ENCODE peak calls at places on chromosomes 2 and 18, in ten cellular contexts. R, G, E, W, Y, L, M, I, K and D are unnamed samples.

GRCh38 chr18:44599409-44599808 is 81.3 kb upstream of the SETBP1 start:
- DNase-seq in R (no peak), G (peak; percentile 31), E (no peak), W (peak; percentile 24), Y (no peak), L (peak; percentile 88), M (no peak), I (peak; percentile 56), K (peak; percentile 16), D (no peak)

GRCh38 chr2:166234112-166234846 is 106.5 kb upstream of the SCN1A start:
- DNase-seq in R (no peak), G (peak; percentile 91), E (no peak), W (no peak), Y (peak; percentile 73), L (peak; percentile 71), M (no peak), I (peak; percentile 87), K (peak; percentile 86), D (no peak)

GRCh38 chr18:36424741-36425142 is 127.2 kb downstream of the FHOD3 start:
- DNase-seq in R (no peak), G (no peak), E (no peak), W (no peak), Y (no peak), L (no peak), M (no peak), I (no peak), K (no peak), D (no peak)

GRCh38 chr2:1193801-1194200 is 219.5 kb upstream of the TPO start:
- DNase-seq in R (no peak), G (no peak), E (no peak), W (no peak), Y (no peak), L (no peak), M (no peak), I (no peak), K (no peak), D (no peak)

GRCh38 chr2:218344090-218344754 is 12.4 kb upstream of the CATIP start:
- DNase-seq in R (no peak), G (no peak), E (no peak), W (no peak), Y (no peak), L (no peak), M (no peak), I (no peak), K (no peak), D (no peak)

GRCh38 chr2:109406301-109406700 is 207.5 kb downstream of the SEPTIN10 start:
- DNase-seq in R (no peak), G (no peak), E (no peak), W (no peak), Y (no peak), L (no peak), M (no peak), I (no peak), K (no peak), D (no peak)

GRCh38 chr2:48529189-48529588 is 765 bp upstream of the STON1 start:
- DNase-seq in R (no peak), G (no peak), E (peak; percentile 24), W (no peak), Y (no peak), L (no peak), M (no peak), I (no peak), K (no peak), D (no peak)

GRCh38 chr2:121257476-121257831 is 27.5 kb downstream of the TFCP2L1 start:
- DNase-seq in R (no peak), G (no peak), E (no peak), W (no peak), Y (no peak), L (no peak), M (no peak), I (no peak), K (no peak), D (no peak)

GRCh38 chr2:140383781-140384180 is 1603.6 kb upstream of the NXPH2 start:
- DNase-seq in R (no peak), G (no peak), E (no peak), W (no peak), Y (no peak), L (peak; percentile 56), M (no peak), I (no peak), K (peak; percentile 23), D (no peak)

GRCh38 chr18:36530676-36531405 is 233.3 kb downstream of the FHOD3 start:
- DNase-seq in R (no peak), G (no peak), E (no peak), W (no peak), Y (no peak), L (no peak), M (no peak), I (no peak), K (no peak), D (no peak)

GRCh38 chr2:9004338-9005204 is 1.1 kb upstream of the MBOAT2 start:
- DNase-seq in R (no peak), G (peak; percentile 80), E (no peak), W (no peak), Y (peak; percentile 75), L (peak; percentile 30), M (no peak), I (peak; percentile 82), K (no peak), D (no peak)

GRCh38 chr2:221571391-221572179 is 519 bp downstream of the EPHA4 start:
- DNase-seq in R (no peak), G (peak; percentile 60), E (peak; percentile 54), W (peak; percentile 17), Y (peak; percentile 4), L (peak; percentile 45), M (no peak), I (peak; percentile 56), K (peak; percentile 38), D (peak; percentile 33)

GRCh38 chr18:51235011-51235789 is 37.7 kb upstream of the MEX3C start:
- DNase-seq in R (no peak), G (no peak), E (no peak), W (no peak), Y (no peak), L (peak; percentile 16), M (no peak), I (peak; percentile 1), K (peak; percentile 40), D (no peak)

GRCh38 chr2:212032536-212033219 is 505.9 kb downstream of the ERBB4 start:
- DNase-seq in R (no peak), G (peak; percentile 77), E (no peak), W (no peak), Y (peak; percentile 3), L (peak; percentile 43), M (no peak), I (peak; percentile 53), K (peak; percentile 75), D (no peak)

GRCh38 chr2:101179982-101180381 is 28.8 kb upstream of the TBC1D8 start:
- DNase-seq in R (no peak), G (no peak), E (no peak), W (peak; percentile 43), Y (no peak), L (no peak), M (peak; percentile 85), I (no peak), K (no peak), D (peak; percentile 33)

GRCh38 chr18:50611529-50611941 is 51.6 kb downstream of the MAPK4 start:
- DNase-seq in R (no peak), G (no peak), E (no peak), W (no peak), Y (no peak), L (no peak), M (no peak), I (no peak), K (no peak), D (no peak)

GRCh38 chr2:237791977-237792727 is 6.4 kb upstream of the RBM44 start:
- DNase-seq in R (no peak), G (peak; percentile 26), E (no peak), W (no peak), Y (peak; percentile 6), L (no peak), M (no peak), I (peak; percentile 33), K (peak; percentile 35), D (no peak)

GRCh38 chr18:77015176-77015575 is 117.4 kb downstream of the MBP start:
- DNase-seq in R (no peak), G (peak; percentile 18), E (no peak), W (no peak), Y (no peak), L (no peak), M (peak; percentile 96), I (no peak), K (no peak), D (no peak)

GRCh38 chr2:178286636-178287035 is 92.3 kb downstream of the OSBPL6 start:
- DNase-seq in R (no peak), G (no peak), E (no peak), W (no peak), Y (no peak), L (no peak), M (no peak), I (no peak), K (no peak), D (no peak)

GRCh38 chr2:48510329-48510728 is 19.6 kb upstream of the STON1 start:
- DNase-seq in R (no peak), G (peak; percentile 76), E (no peak), W (no peak), Y (peak; percentile 63), L (peak; percentile 49), M (no peak), I (peak; percentile 68), K (peak; percentile 68), D (no peak)

GRCh38 chr2:162029287-162029901 is 44.6 kb downstream of the DPP4 start:
- DNase-seq in R (no peak), G (peak; percentile 24), E (peak; percentile 23), W (peak; percentile 27), Y (peak; percentile 57), L (peak; percentile 34), M (no peak), I (peak; percentile 60), K (peak; percentile 46), D (no peak)

GRCh38 chr2:239498981-239499633 is 98.3 kb upstream of the HDAC4 start:
- DNase-seq in R (no peak), G (no peak), E (no peak), W (peak; percentile 57), Y (no peak), L (no peak), M (no peak), I (no peak), K (peak; percentile 57), D (peak; percentile 34)

GRCh38 chr2:187826023-187826422 is 271.8 kb upstream of the TFPI start:
- DNase-seq in R (no peak), G (no peak), E (no peak), W (no peak), Y (peak; percentile 15), L (peak; percentile 54), M (no peak), I (peak; percentile 58), K (peak; percentile 18), D (no peak)

GRCh38 chr2:83196225-83196624 is 1262.9 kb downstream of the SUCLG1 start:
- DNase-seq in R (no peak), G (peak; percentile 47), E (no peak), W (no peak), Y (peak; percentile 71), L (peak; percentile 44), M (no peak), I (peak; percentile 35), K (peak; percentile 72), D (no peak)

GRCh38 chr2:33276868-33277503 is 199.5 kb upstream of the RASGRP3 start:
- DNase-seq in R (no peak), G (no peak), E (no peak), W (no peak), Y (no peak), L (no peak), M (no peak), I (no peak), K (no peak), D (no peak)

GRCh38 chr2:128473175-128474013 is 154.7 kb upstream of the HS6ST1 start:
- DNase-seq in R (peak; percentile 13), G (peak; percentile 50), E (peak; percentile 30), W (peak; percentile 28), Y (peak; percentile 47), L (peak; percentile 2), M (peak; percentile 93), I (peak; percentile 90), K (peak; percentile 77), D (peak; percentile 17)

GRCh38 chr2:151900261-151900660 is 72.0 kb upstream of the ARL5A start:
- DNase-seq in R (no peak), G (no peak), E (no peak), W (no peak), Y (no peak), L (no peak), M (no peak), I (no peak), K (no peak), D (no peak)

GRCh38 chr18:69383191-69383590 is 17.5 kb upstream of the DOK6 start:
- DNase-seq in R (no peak), G (peak; percentile 14), E (no peak), W (no peak), Y (no peak), L (no peak), M (no peak), I (no peak), K (peak; percentile 11), D (no peak)